ENCODE peak calls at places on chromosomes 7 and 10, in four cellular contexts. N is IMR-90; V is CD8-positive, alpha-beta T cell; J is GM12865. T is an unnamed sample.

GRCh38 chr10:59601985-59602384 is 107.7 kb downstream of the SLC16A9 start:
- DNase-seq in N (no peak), V (no peak), J (no peak), T (no peak)

GRCh38 chr7:2709553-2710165 is 21.7 kb downstream of the AMZ1 start:
- DNase-seq in N (peak), V (peak), J (peak), T (no peak)

GRCh38 chr10:89391882-89392756 is at the start of gene IFIT1:
- DNase-seq in N (peak), V (peak), J (peak), T (peak)

GRCh38 chr10:95815701-95816100 is 59.7 kb downstream of the ENTPD1 start:
- DNase-seq in N (no peak), V (no peak), J (no peak), T (no peak)

GRCh38 chr10:95116869-95117269 is 47.6 kb upstream of the CYP2C8 start:
- DNase-seq in N (no peak), V (no peak), J (no peak), T (no peak)

GRCh38 chr7:2008936-2009540 is 223.7 kb downstream of the MAD1L1 start:
- DNase-seq in N (no peak), V (no peak), J (no peak), T (no peak)

GRCh38 chr10:70558871-70559810 is 43.4 kb downstream of the PRF1 start:
- DNase-seq in N (peak), V (peak), J (peak), T (peak)

GRCh38 chr7:96579101-96579500 is 130.5 kb downstream of the SEM1 start:
- DNase-seq in N (no peak), V (no peak), J (no peak), T (no peak)

GRCh38 chr7:114095885-114096284 is 177.1 kb upstream of the PPP1R3A start:
- DNase-seq in N (no peak), V (no peak), J (no peak), T (no peak)

GRCh38 chr7:20275637-20276036 is 55.1 kb upstream of the ITGB8 start:
- DNase-seq in N (peak), V (no peak), J (no peak), T (peak)

GRCh38 chr7:141697211-141697871 is 4.6 kb downstream of the DENND11 start:
- DNase-seq in N (peak), V (no peak), J (no peak), T (no peak)

GRCh38 chr7:29879609-29880008 is 73.3 kb downstream of the WIPF3 start:
- DNase-seq in N (peak), V (no peak), J (no peak), T (no peak)

GRCh38 chr10:37860494-37861190 is 3.2 kb upstream of the ZNF248 start:
- DNase-seq in N (peak), V (no peak), J (peak), T (peak)

GRCh38 chr10:49331431-49331830 is 32.5 kb downstream of the C10orf71 start:
- DNase-seq in N (no peak), V (peak), J (no peak), T (no peak)

GRCh38 chr10:114548662-114549061 is 109.4 kb downstream of the ABLIM1 start:
- DNase-seq in N (peak), V (no peak), J (peak), T (peak)

GRCh38 chr10:93859049-93859655 is 34.6 kb upstream of the SLC35G1 start:
- DNase-seq in N (peak), V (no peak), J (peak), T (peak)

GRCh38 chr10:1569208-1569607 is 168.1 kb downstream of the ADARB2 start:
- DNase-seq in N (no peak), V (no peak), J (no peak), T (no peak)

GRCh38 chr7:81638216-81638615 is 131.6 kb downstream of the HGF start:
- DNase-seq in N (peak), V (no peak), J (no peak), T (peak)

GRCh38 chr7:7653140-7653539 is 12.6 kb downstream of the UMAD1 start:
- DNase-seq in N (no peak), V (no peak), J (no peak), T (no peak)

GRCh38 chr10:36367362-36367761 is 725.3 kb upstream of the FZD8 start:
- DNase-seq in N (no peak), V (no peak), J (no peak), T (no peak)

GRCh38 chr7:77540402-77540822 is 3.3 kb downstream of the PTPN12 start:
- DNase-seq in N (no peak), V (no peak), J (no peak), T (no peak)

GRCh38 chr7:28300488-28300887 is 111.8 kb upstream of the CREB5 start:
- DNase-seq in N (no peak), V (no peak), J (no peak), T (no peak)

GRCh38 chr10:69645296-69645665 is 15.2 kb downstream of the FAM241B start:
- DNase-seq in N (no peak), V (no peak), J (no peak), T (no peak)

GRCh38 chr7:138233189-138233588 is 156.9 kb downstream of the AKR1D1 start:
- DNase-seq in N (no peak), V (no peak), J (no peak), T (no peak)

GRCh38 chr7:76375251-76375650 is 16.5 kb upstream of the YWHAG start:
- DNase-seq in N (no peak), V (no peak), J (no peak), T (no peak)

GRCh38 chr10:47184273-47184672 is 115.7 kb upstream of the GDF10 start:
- DNase-seq in N (no peak), V (peak), J (no peak), T (no peak)

GRCh38 chr10:72087969-72088878 is at the start of gene SPOCK2:
- DNase-seq in N (no peak), V (peak), J (no peak), T (no peak)

GRCh38 chr7:84060760-84061261 is 133.8 kb downstream of the SEMA3A start:
- DNase-seq in N (peak), V (no peak), J (no peak), T (peak)

GRCh38 chr7:70665997-70666396 is 465.9 kb upstream of the GALNT17 start:
- DNase-seq in N (no peak), V (no peak), J (no peak), T (no peak)

GRCh38 chr7:11831727-11832495 is at the start of gene THSD7A:
- DNase-seq in N (peak), V (no peak), J (peak), T (peak)

GRCh38 chr7:117479480-117480224 is at the start of gene CFTR:
- DNase-seq in N (no peak), V (no peak), J (no peak), T (no peak)

GRCh38 chr10:12344375-12345110 is 4.8 kb upstream of the CAMK1D start:
- DNase-seq in N (no peak), V (no peak), J (no peak), T (no peak)
- TF ChIP-seq CTCF in N (no peak), V (no peak), J (no peak), T (no peak)

DNA sequence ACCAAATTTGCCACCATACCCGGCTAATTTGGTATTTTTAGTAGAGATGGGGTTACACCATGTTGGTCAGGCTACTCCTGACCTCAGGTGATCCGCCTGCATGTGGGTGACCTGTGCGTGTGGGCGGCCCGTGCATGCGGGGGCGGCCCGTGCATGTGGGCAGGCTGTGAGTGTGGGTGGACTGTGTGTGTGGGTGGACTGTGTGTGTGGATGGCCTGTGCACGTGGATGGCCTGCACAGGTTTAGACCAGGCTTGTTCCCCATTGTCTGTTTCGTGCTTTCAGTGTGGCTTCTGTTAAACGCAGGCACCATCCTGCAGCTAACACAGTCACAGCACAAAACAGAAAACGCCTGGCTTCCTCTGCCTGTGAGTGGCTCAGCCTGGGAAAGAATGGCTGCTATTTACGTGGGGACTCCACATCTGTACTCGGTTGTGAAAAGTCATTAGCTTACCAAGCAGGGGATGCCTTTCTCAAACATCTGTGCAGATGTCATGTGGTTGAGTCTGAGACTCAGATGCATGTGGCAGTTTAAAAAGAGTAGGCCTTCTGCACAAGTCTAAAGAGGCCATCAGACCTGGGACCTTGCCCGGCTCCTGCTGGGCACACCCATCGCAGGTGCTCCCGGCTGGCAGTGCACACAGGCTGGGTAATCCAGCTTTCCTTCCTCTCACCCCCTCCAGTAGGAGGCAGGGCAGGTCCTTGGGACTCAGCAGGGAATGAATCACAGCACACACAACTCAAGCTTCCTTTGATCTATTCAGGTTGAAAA is 91.6 kb downstream of the COBL start:
- DNase-seq in N (no peak), V (no peak), J (no peak), T (no peak)
- TF ChIP-seq CTCF in N (no peak), V (no peak), J (no peak), T (no peak)

GRCh38 chr7:46854958-46855473 is 726.9 kb downstream of the TNS3 start:
- DNase-seq in N (peak), V (no peak), J (no peak), T (peak)
- TF ChIP-seq CTCF in N (peak), V (no peak), J (no peak), T (no peak)

GRCh38 chr7:157139142-157140117 is 704 bp downstream of the UBE3C start:
- DNase-seq in N (peak), V (no peak), J (peak), T (peak)

GRCh38 chr7:157141525-157142060 is 2.9 kb downstream of the UBE3C start:
- DNase-seq in N (no peak), V (no peak), J (no peak), T (no peak)

GRCh38 chr7:157138424-157139141 is at the start of gene UBE3C:
- DNase-seq in N (peak), V (peak), J (peak), T (peak)

GRCh38 chr7:157140118-157140905 is 1.6 kb downstream of the UBE3C start:
- DNase-seq in N (no peak), V (no peak), J (peak), T (no peak)

GRCh38 chr7:157143788-157144187 is 5.1 kb downstream of the UBE3C start:
- DNase-seq in N (no peak), V (no peak), J (no peak), T (no peak)
- TF ChIP-seq CTCF in N (no peak), V (no peak), J (no peak), T (no peak)

GRCh38 chr10:85992324-85992723 is 374.3 kb downstream of the GRID1 start:
- DNase-seq in N (no peak), V (no peak), J (no peak), T (no peak)

GRCh38 chr10:85993840-85994507 is 372.6 kb downstream of the GRID1 start:
- DNase-seq in N (no peak), V (no peak), J (no peak), T (no peak)

GRCh38 chr10:85997544-85997943 is 369.1 kb downstream of the GRID1 start:
- DNase-seq in N (no peak), V (no peak), J (no peak), T (no peak)

GRCh38 chr10:85993140-85993539 is 373.5 kb downstream of the GRID1 start:
- DNase-seq in N (no peak), V (no peak), J (no peak), T (no peak)

GRCh38 chr10:85995791-85996190 is 370.8 kb downstream of the GRID1 start:
- DNase-seq in N (peak), V (no peak), J (peak), T (no peak)
- TF ChIP-seq CTCF in N (peak), V (no peak), J (peak), T (no peak)

DNA sequence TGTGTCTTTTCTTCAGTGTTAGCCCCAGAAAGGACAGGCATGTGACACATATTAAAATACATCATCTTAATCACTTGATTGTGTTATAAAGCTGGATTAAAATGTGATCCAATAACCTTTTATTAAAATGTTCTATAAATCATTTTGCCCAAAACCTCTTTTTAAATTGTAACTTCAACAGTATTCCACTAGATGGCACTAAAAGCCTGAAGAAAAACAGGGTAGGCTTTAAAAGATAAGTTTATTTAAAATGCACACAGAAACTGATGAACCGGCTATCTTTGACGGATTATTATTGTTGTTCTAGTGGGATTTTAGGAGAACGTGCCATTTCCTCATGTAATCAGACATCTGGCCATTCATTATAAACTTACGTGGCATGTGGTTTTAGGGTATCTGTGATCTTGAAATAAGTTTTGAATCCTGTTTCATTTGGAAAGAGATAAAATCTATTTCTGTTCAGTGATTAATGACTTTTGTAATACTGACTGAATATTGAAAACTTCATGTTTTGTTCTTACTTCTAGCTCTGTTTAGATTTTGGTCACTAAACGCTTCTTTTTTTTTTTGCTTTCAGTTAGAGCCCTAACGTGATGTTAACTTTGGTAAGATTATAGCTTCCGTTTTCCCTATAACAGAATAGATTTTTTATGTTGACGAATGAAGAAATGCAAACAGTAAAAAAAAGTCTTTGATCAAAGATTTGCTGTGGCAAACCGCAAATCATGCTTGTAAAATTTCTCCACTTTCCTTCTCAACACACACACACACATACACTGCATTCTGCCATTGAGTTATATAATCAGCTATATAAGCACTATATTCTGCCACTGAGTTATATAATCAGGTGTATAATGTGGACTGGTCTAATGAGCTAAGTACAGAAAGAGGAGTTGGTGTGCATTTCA is 13.6 kb downstream of the VPS50 start:
- DNase-seq in N (peak), V (no peak), J (peak), T (peak)
- TF ChIP-seq CTCF in N (peak), V (peak), J (peak), T (peak)

GRCh38 chr10:67520924-67521520 is 175.0 kb downstream of the CTNNA3 start:
- DNase-seq in N (peak), V (no peak), J (peak), T (peak)

GRCh38 chr10:67518756-67519155 is 177.2 kb downstream of the CTNNA3 start:
- DNase-seq in N (no peak), V (no peak), J (no peak), T (no peak)

GRCh38 chr10:67527351-67527750 is 168.6 kb downstream of the CTNNA3 start:
- DNase-seq in N (no peak), V (no peak), J (no peak), T (no peak)

GRCh38 chr10:67519434-67519833 is 176.6 kb downstream of the CTNNA3 start:
- DNase-seq in N (no peak), V (no peak), J (no peak), T (no peak)

GRCh38 chr10:67521546-67521945 is 174.4 kb downstream of the CTNNA3 start:
- DNase-seq in N (no peak), V (no peak), J (no peak), T (no peak)
- TF ChIP-seq CTCF in N (no peak), V (no peak), J (no peak), T (no peak)

DNA sequence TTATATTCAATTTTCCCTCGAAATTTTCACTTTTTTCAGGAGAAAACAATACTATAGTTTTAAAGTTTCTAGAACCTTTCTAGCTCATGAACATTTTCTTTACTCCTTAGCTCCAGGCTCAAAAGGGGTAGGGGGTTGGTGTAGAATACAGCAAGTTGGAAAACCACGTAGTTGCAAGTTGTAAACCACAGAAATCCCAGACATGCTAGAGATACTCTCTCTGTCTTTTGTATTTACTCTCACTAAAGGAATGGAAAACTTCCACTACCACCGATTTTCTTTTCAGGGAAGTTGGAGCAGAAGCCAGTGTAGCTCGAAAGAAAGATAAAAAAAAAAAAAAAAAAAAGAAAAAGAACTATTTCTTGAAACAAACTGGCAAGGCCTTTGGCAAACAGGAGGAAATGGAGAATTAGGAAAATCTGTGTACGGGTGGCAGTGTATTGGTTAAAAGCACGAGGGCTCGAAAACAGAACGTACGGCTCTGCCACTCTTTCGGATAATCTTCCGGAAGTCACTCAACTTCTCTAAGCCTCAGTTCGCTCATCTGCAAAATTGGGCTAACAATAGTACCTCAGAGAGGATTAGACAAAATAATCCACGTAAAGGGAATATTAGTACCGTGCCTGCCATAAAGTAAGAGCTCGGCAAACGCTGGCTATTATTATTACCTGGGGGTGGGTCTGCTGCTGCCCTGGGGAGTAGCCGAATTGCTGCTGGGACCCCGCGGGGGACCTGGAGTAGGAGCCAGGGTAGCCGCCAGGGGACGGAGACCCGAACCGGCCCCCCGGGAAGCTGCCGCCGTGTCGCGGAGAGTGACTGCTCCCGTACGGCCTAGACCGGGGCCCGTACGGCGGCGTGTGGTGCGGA is 628 bp downstream of the MPLKIP start:
- DNase-seq in N (peak), V (no peak), J (peak), T (peak)
- TF ChIP-seq CTCF in N (peak), V (no peak), J (no peak), T (no peak)